ENCODE peak calls at places on chromosomes 16 and 17, in four cellular contexts. D is C1 segment of cervical spinal cord, T is epithelial cell of esophagus, W is GM04503. G is an unnamed sample.

GRCh38 chr16:67648764-67649407 is 3.9 kb downstream of the CARMIL2 start:
- DNase-seq in T (no peak), D (no peak), W (no peak), G (no peak)

GRCh38 chr16:72013389-72013788 is 4.8 kb downstream of the DHODH start:
- DNase-seq in D (no peak), T (peak), W (no peak), G (peak)

GRCh38 chr17:21275579-21276339 is 8.8 kb upstream of the MAP2K3 start:
- DNase-seq in T (peak), W (no peak), D (peak), G (peak)

GRCh38 chr17:17403899-17404576 is 72.8 kb upstream of the MED9 start:
- DNase-seq in W (no peak), T (no peak), D (no peak), G (no peak)

GRCh38 chr17:14158707-14159106 is 78.0 kb downstream of the CDRT15 start:
- DNase-seq in W (no peak), D (no peak), T (no peak), G (no peak)

GRCh38 chr17:64118452-64118979 is 11.4 kb downstream of the ERN1 start:
- DNase-seq in T (peak), D (no peak), W (no peak), G (no peak)

GRCh38 chr17:2158011-2158410 is 103.1 kb downstream of the HIC1 start:
- DNase-seq in D (no peak), W (peak), T (peak), G (peak)

GRCh38 chr17:336110-337021 is 16.2 kb downstream of the RPH3AL start:
- DNase-seq in D (no peak), W (no peak), T (no peak), G (no peak)